ENCODE peak calls at places on chromosome 7, in five cellular contexts. One of them, this sample, is unnamed.

GRCh38 chr7:114842551-114843065 is 79.3 kb upstream of the MDFIC start:
- DNase-seq in spleen: no peak
- DNase-seq in WERI-Rb-1: no peak
- DNase-seq in uterus: no peak
- DNase-seq in IMR-90: no peak
- DNase-seq in this sample: no peak

GRCh38 chr7:13540429-13540828 is 449.0 kb downstream of the ETV1 start:
- DNase-seq in spleen: no peak
- DNase-seq in WERI-Rb-1: no peak
- DNase-seq in uterus: no peak
- DNase-seq in IMR-90: peak
- DNase-seq in this sample: peak

GRCh38 chr7:156475666-156476065 is 164.9 kb upstream of the RNF32 start:
- DNase-seq in spleen: no peak
- DNase-seq in WERI-Rb-1: no peak
- DNase-seq in uterus: no peak
- DNase-seq in IMR-90: peak
- DNase-seq in this sample: peak

GRCh38 chr7:106127984-106128780 is 16.1 kb upstream of the SYPL1 start:
- DNase-seq in spleen: no peak
- DNase-seq in WERI-Rb-1: no peak
- DNase-seq in uterus: no peak
- DNase-seq in IMR-90: peak
- DNase-seq in this sample: no peak

GRCh38 chr7:77765906-77766800 is 32.1 kb downstream of the TMEM60 start:
- DNase-seq in spleen: no peak
- DNase-seq in WERI-Rb-1: no peak
- DNase-seq in uterus: no peak
- DNase-seq in IMR-90: peak
- DNase-seq in this sample: no peak

GRCh38 chr7:130071701-130072622 is 1.6 kb downstream of the KLHDC10 start:
- DNase-seq in spleen: no peak
- DNase-seq in WERI-Rb-1: peak
- DNase-seq in uterus: peak
- DNase-seq in IMR-90: peak
- DNase-seq in this sample: peak

GRCh38 chr7:116576350-116577319 is 51.8 kb downstream of the CAV1 start:
- DNase-seq in spleen: no peak
- DNase-seq in WERI-Rb-1: no peak
- DNase-seq in uterus: no peak
- DNase-seq in IMR-90: peak
- DNase-seq in this sample: peak

GRCh38 chr7:40374575-40374974 is 239.8 kb downstream of the SUGCT start:
- DNase-seq in spleen: no peak
- DNase-seq in WERI-Rb-1: no peak
- DNase-seq in uterus: no peak
- DNase-seq in IMR-90: peak
- DNase-seq in this sample: no peak

GRCh38 chr7:148173296-148173695 is 417.3 kb upstream of the C7orf33 start:
- DNase-seq in spleen: no peak
- DNase-seq in WERI-Rb-1: no peak
- DNase-seq in uterus: no peak
- DNase-seq in IMR-90: no peak
- DNase-seq in this sample: no peak

GRCh38 chr7:22989646-22990587 is 24.0 kb downstream of the HYCC1 start:
- DNase-seq in spleen: no peak
- DNase-seq in WERI-Rb-1: no peak
- DNase-seq in uterus: no peak
- DNase-seq in IMR-90: no peak
- DNase-seq in this sample: no peak

GRCh38 chr7:1964556-1964912 is 268.2 kb downstream of the MAD1L1 start:
- DNase-seq in spleen: no peak
- DNase-seq in WERI-Rb-1: no peak
- DNase-seq in uterus: no peak
- DNase-seq in IMR-90: no peak
- DNase-seq in this sample: no peak

GRCh38 chr7:5237286-5237685 is 45.5 kb upstream of the SLC29A4 start:
- DNase-seq in spleen: peak
- DNase-seq in WERI-Rb-1: no peak
- DNase-seq in uterus: peak
- DNase-seq in IMR-90: peak
- DNase-seq in this sample: no peak

GRCh38 chr7:112572669-112573301 is 92.0 kb downstream of the LSMEM1 start:
- DNase-seq in spleen: no peak
- DNase-seq in WERI-Rb-1: no peak
- DNase-seq in uterus: no peak
- DNase-seq in IMR-90: no peak
- DNase-seq in this sample: no peak

GRCh38 chr7:151431281-151431767 is 8.6 kb downstream of the CRYGN start:
- DNase-seq in spleen: peak
- DNase-seq in WERI-Rb-1: no peak
- DNase-seq in uterus: no peak
- DNase-seq in IMR-90: no peak
- DNase-seq in this sample: no peak

GRCh38 chr7:130356121-130356759 is 11.6 kb downstream of the CPA5 start:
- DNase-seq in spleen: no peak
- DNase-seq in WERI-Rb-1: no peak
- DNase-seq in uterus: peak
- DNase-seq in IMR-90: peak
- DNase-seq in this sample: peak

GRCh38 chr7:70776627-70777101 is 355.3 kb upstream of the GALNT17 start:
- DNase-seq in spleen: no peak
- DNase-seq in WERI-Rb-1: no peak
- DNase-seq in uterus: peak
- DNase-seq in IMR-90: peak
- DNase-seq in this sample: no peak

GRCh38 chr7:157803906-157804305 is 467.1 kb downstream of the DNAJB6 start:
- DNase-seq in spleen: peak
- DNase-seq in WERI-Rb-1: no peak
- DNase-seq in uterus: no peak
- DNase-seq in IMR-90: no peak
- DNase-seq in this sample: no peak

GRCh38 chr7:33798671-33799325 is 106.5 kb upstream of the BMPER start:
- DNase-seq in spleen: no peak
- DNase-seq in WERI-Rb-1: no peak
- DNase-seq in uterus: no peak
- DNase-seq in IMR-90: no peak
- DNase-seq in this sample: no peak

GRCh38 chr7:30027065-30027456 is 559 bp upstream of the FKBP14 start:
- DNase-seq in spleen: no peak
- DNase-seq in WERI-Rb-1: no peak
- DNase-seq in uterus: no peak
- DNase-seq in IMR-90: peak
- DNase-seq in this sample: peak

GRCh38 chr7:918441-919113 is 35.9 kb downstream of the ADAP1 start:
- DNase-seq in spleen: peak
- DNase-seq in WERI-Rb-1: no peak
- DNase-seq in uterus: peak
- DNase-seq in IMR-90: no peak
- DNase-seq in this sample: no peak

GRCh38 chr7:134186022-134186421 is 58.9 kb downstream of the LRGUK start:
- DNase-seq in spleen: no peak
- DNase-seq in WERI-Rb-1: no peak
- DNase-seq in uterus: no peak
- DNase-seq in IMR-90: peak
- DNase-seq in this sample: peak

GRCh38 chr7:25989140-25989705 is 162.8 kb upstream of the NFE2L3 start:
- DNase-seq in spleen: no peak
- DNase-seq in WERI-Rb-1: no peak
- DNase-seq in uterus: no peak
- DNase-seq in IMR-90: no peak
- DNase-seq in this sample: no peak

GRCh38 chr7:150448789-150449147 is 1.7 kb upstream of the GIMAP8 start:
- DNase-seq in spleen: peak
- DNase-seq in WERI-Rb-1: peak
- DNase-seq in uterus: peak
- DNase-seq in IMR-90: peak
- DNase-seq in this sample: peak

DNA sequence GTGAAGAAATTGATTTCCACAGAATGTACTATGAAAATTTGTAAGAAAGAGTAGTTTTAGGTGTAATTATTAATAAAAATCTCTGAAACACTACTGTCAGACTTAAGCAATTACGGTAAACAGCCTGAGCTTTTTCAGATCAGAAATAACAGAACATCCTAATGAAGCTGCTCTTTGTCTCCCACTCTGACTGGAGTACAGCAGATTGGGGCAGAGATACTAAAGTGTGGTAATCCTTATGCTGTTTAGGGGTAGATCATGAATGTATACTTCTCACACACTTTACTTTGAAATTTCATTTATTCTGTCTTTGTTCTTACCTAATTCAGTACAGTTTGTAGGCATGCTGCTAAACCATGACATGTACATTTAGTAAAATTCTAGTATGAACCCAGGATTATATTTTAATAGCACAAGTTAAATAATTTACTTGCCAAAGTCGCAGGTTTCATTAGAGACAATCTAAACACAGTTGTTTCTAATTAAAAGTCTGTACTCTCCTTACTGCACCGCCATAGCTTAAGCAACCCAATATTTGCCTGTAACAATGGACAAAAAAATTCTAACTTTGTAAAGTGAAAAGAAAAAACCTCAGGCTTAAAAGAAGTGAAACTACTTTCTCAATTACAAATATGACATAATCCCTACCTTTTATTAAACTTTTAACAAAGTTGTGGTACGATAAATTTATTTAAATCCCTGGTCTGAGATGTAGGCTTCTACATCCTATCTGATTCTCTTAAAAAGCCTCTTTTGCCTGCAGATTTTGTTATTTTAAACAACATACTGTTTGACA is 88.8 kb downstream of the KMT2E start:
- DNase-seq in spleen: no peak
- DNase-seq in WERI-Rb-1: no peak
- DNase-seq in uterus: no peak
- DNase-seq in IMR-90: no peak
- DNase-seq in this sample: no peak
- H3K27ac ChIP-seq in spleen: peak
- H3K27ac ChIP-seq in WERI-Rb-1: no peak
- H3K27ac ChIP-seq in uterus: no peak
- H3K27ac ChIP-seq in IMR-90: no peak
- H3K27ac ChIP-seq in this sample: no peak

DNA sequence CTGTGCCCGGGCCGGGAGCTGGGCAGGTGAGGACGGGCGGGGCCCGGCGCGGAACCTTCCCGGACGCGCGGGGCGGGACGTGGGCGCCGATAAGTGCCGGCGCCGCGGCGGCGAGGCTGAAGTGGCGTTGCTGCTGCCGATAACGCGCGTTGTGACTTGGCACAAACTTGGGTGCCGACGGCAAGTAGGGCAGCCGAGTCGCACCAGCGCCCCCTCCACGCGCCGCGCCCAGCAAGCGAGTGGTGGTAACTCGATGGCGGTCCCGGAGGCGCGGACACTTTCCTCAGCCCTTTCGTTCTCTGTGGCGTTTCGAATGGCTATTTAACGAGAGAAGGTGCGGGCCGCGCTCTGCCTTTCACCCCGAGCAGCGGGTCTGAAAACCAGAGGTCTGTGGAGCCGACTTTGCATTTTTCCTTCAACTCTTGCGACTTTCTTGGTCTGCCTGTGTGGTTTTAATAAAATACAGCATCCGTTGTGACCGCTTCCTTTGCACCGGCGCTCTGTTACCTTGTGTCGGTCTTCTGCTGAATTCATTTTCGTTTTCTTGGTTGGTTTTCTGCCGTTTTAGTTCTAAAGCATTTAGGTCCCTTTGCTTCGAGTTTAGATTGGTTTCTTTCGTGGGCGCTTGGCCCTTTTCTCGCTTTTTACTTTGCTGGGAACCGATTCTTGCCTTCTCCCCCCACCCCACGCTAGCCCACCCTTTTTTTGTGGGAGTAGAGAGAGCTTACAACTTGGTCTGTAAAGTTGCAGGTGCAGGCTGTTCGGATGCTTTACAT is 704 bp downstream of the STK17A start:
- DNase-seq in spleen: peak
- DNase-seq in WERI-Rb-1: peak
- DNase-seq in uterus: peak
- DNase-seq in IMR-90: peak
- DNase-seq in this sample: no peak
- TF ChIP-seq CTCF in spleen: no peak
- TF ChIP-seq CTCF in WERI-Rb-1: peak
- TF ChIP-seq CTCF in uterus: no peak
- TF ChIP-seq CTCF in IMR-90: no peak
- TF ChIP-seq CTCF in this sample: peak

DNA sequence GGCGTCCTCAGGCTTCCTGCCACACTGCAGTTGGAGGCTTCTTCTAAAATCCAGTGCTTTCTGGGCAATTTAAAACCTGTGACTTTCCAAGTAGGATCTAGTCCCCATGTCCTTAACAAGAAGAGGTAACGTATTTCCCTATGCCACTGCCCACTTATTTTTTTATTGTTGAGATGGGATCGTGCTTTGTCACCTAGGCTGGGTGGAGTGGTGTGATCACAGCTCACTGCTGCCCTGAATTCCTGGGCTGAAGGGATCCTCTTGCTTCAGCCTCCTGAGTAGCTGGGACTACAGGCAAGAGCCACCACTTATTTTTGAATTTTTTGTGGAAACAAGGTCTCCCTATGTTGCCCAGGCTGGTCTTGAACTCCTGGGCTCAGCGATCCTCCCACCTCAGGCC is 63.4 kb downstream of the DAGLB start:
- DNase-seq in spleen: peak
- DNase-seq in WERI-Rb-1: no peak
- DNase-seq in uterus: no peak
- DNase-seq in IMR-90: no peak
- DNase-seq in this sample: no peak
- H3K27ac ChIP-seq in spleen: peak
- H3K27ac ChIP-seq in WERI-Rb-1: no peak
- H3K27ac ChIP-seq in uterus: peak
- H3K27ac ChIP-seq in IMR-90: peak
- H3K27ac ChIP-seq in this sample: peak

GRCh38 chr7:47988496-47989386 is 9.3 kb upstream of the HUS1 start:
- DNase-seq in spleen: no peak
- DNase-seq in WERI-Rb-1: peak
- DNase-seq in uterus: no peak
- DNase-seq in IMR-90: peak
- DNase-seq in this sample: peak

GRCh38 chr7:47990592-47990991 is 11.2 kb upstream of the HUS1 start:
- DNase-seq in spleen: no peak
- DNase-seq in WERI-Rb-1: no peak
- DNase-seq in uterus: no peak
- DNase-seq in IMR-90: no peak
- DNase-seq in this sample: no peak

GRCh38 chr7:47991741-47992311 is 12.4 kb upstream of the HUS1 start:
- DNase-seq in spleen: peak
- DNase-seq in WERI-Rb-1: peak
- DNase-seq in uterus: peak
- DNase-seq in IMR-90: peak
- DNase-seq in this sample: peak

GRCh38 chr7:47991270-47991669 is 11.9 kb upstream of the HUS1 start:
- DNase-seq in spleen: no peak
- DNase-seq in WERI-Rb-1: no peak
- DNase-seq in uterus: no peak
- DNase-seq in IMR-90: no peak
- DNase-seq in this sample: no peak

DNA sequence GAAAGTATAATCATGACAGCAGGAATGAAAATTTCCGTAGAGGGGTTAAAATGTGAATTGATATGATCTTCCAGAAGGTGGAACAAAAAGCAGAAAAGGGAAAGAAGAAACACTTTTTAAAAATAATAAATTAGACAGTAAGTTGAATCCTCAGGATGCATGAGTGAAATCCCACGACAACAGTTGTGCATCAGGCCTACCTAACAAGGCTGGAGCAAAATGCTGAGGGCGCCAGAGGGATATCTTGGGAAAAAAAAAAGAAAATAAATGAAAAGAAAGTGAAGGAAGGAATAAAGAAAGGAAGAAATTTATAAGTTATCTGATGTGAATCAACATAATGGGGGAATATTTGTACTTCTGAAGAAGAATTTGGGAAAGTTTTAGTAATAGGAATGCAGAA is 13.0 kb upstream of the HUS1 start:
- DNase-seq in spleen: no peak
- DNase-seq in WERI-Rb-1: no peak
- DNase-seq in uterus: no peak
- DNase-seq in IMR-90: no peak
- DNase-seq in this sample: no peak
- TF ChIP-seq CTCF in spleen: no peak
- TF ChIP-seq CTCF in WERI-Rb-1: no peak
- TF ChIP-seq CTCF in uterus: no peak
- TF ChIP-seq CTCF in IMR-90: no peak
- TF ChIP-seq CTCF in this sample: peak